ENCODE peak calls at places on chromosome 22, in nine cellular contexts. M, Z, J, U, Y, E, P, K and X are unnamed samples.
A peak's percentile ranks its signal among the peaks of the same experiment; 100 is the strongest.

GRCh38 chr22:47107431-47107830 is 345.0 kb downstream of the TBC1D22A start:
- DNase-seq in M (peak; percentile 82), Z (no peak), J (peak; percentile 67), K (no peak), E (peak; percentile 82), P (peak; percentile 23), Y (peak; percentile 51), U (no peak), X (no peak)

GRCh38 chr22:39469681-39470461 is 13.1 kb downstream of the MGAT3 start:
- DNase-seq in Z (no peak), P (no peak), J (no peak), K (no peak), E (no peak), Y (no peak), U (no peak), M (no peak), X (peak; percentile 59)

GRCh38 chr22:27797793-27798525 is 3.6 kb downstream of the MN1 start:
- DNase-seq in Z (no peak), M (no peak), E (no peak), J (no peak), Y (no peak), P (no peak), K (peak; percentile 73), U (no peak), X (no peak)

GRCh38 chr22:32926600-32926999 is 125.1 kb downstream of the TIMP3 start:
- DNase-seq in U (no peak), P (no peak), Z (no peak), K (no peak), M (peak; percentile 6), J (peak; percentile 52), E (no peak), Y (peak; percentile 21), X (peak; percentile 48)

GRCh38 chr22:42138972-42139371 is 8.4 kb upstream of the CYP2D6 start:
- DNase-seq in J (no peak), U (no peak), Z (no peak), K (no peak), M (no peak), Y (no peak), E (no peak), P (no peak), X (no peak)

GRCh38 chr22:36405671-36406070 is 17.9 kb upstream of the MYH9 start:
- DNase-seq in Y (no peak), J (peak; percentile 63), Z (peak; percentile 83), P (no peak), U (peak; percentile 43), M (peak; percentile 37), E (no peak), K (no peak), X (no peak)

GRCh38 chr22:24992946-24993345 is 40.4 kb downstream of the KIAA1671 start:
- DNase-seq in M (no peak), Y (no peak), P (no peak), E (no peak), U (no peak), J (no peak), K (no peak), Z (no peak), X (no peak)

GRCh38 chr22:32623943-32624342 is 149.3 kb downstream of the FBXO7 start:
- DNase-seq in K (peak; percentile 85), Y (no peak), P (no peak), U (peak; percentile 45), Z (no peak), E (peak; percentile 78), M (no peak), J (no peak), X (peak; percentile 55)

GRCh38 chr22:36177160-36177559 is 16.6 kb upstream of the APOL3 start:
- DNase-seq in M (no peak), P (no peak), J (no peak), K (no peak), Z (no peak), U (no peak), E (no peak), Y (no peak), X (no peak)

GRCh38 chr22:47865626-47866025 is 1103.2 kb downstream of the TBC1D22A start:
- DNase-seq in E (no peak), Z (no peak), P (peak; percentile 28), J (no peak), Y (no peak), K (no peak), U (no peak), M (no peak), X (no peak)

GRCh38 chr22:31814942-31815341 is 61.1 kb downstream of the DEPDC5 start:
- DNase-seq in P (no peak), Y (no peak), E (no peak), Z (no peak), J (no peak), K (no peak), M (no peak), U (no peak), X (no peak)

GRCh38 chr22:22955276-22955798 is 67.7 kb downstream of the IGLL5 start:
- DNase-seq in K (no peak), P (no peak), E (no peak), U (no peak), J (peak; percentile 45), Y (no peak), M (no peak), Z (no peak), X (no peak)

GRCh38 chr22:32327596-32328171 is 30.0 kb upstream of the RFPL3 start:
- DNase-seq in J (no peak), Z (no peak), K (peak; percentile 41), E (no peak), U (no peak), P (no peak), Y (no peak), M (no peak), X (no peak)

GRCh38 chr22:20964090-20964798 is 2.8 kb upstream of the AIFM3 start:
- DNase-seq in Y (no peak), J (no peak), E (no peak), Z (no peak), U (no peak), P (no peak), K (no peak), M (no peak), X (no peak)
- H3K4me3 ChIP-seq in Y (no peak overlapping the region), J (no peak overlapping the region), E (peak overlapping the region; percentile 28), Z (peak overlapping the region; percentile 35), U (no peak overlapping the region), P (no peak overlapping the region), K (peak overlapping the region; percentile 65), M (no peak overlapping the region), X (peak overlapping the region; percentile 45)

DNA sequence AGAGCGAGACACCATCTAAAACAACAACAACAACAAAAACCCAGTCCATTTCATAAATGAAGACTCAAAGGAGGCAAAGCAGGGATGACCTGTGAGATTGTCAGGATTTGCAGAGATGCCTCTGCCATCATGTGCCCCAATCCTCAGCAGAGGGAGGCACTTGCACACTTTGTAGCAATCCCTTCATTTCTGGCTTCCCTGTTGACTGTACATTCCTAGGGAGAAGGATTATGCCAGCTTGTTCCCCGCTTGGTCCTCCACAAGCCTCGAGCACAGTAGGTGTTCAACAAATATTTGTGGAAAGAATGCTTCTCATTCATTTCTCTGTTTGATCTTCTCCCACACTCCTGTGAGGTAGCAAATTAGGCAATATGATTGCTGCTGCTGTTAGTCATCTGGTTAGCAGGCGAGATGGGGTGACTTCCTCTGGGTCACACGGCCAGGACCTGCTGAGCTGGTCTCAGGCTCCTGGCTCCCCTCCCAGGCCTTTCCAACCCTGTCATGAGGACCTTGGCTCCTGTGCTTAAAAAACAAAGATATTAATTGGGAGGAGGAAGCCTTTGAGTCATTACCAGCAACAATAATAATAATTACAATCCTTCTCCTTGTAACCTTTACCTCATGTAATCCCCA is 34.1 kb downstream of the LIF start:
- DNase-seq in M (peak; percentile 95), E (peak; percentile 98), Z (no peak), J (peak; percentile 99), U (no peak), K (no peak), Y (peak; percentile 93), P (peak; percentile 82), X (peak; percentile 84)
- TF ChIP-seq CTCF in M (no peak), E (no peak), Z (no peak), J (no peak), U (no peak), K (no peak), Y (no peak), P (no peak), X (no peak)

GRCh38 chr22:50058338-50059184 is 463 bp upstream of the TTLL8 start:
- DNase-seq in P (no peak), Y (no peak), J (no peak), K (no peak), E (no peak), Z (no peak), M (no peak), U (no peak), X (no peak)
- H3K4me3 ChIP-seq in P (no peak overlapping the region), Y (no peak overlapping the region), J (no peak overlapping the region), K (peak overlapping the region; percentile 58), E (no peak overlapping the region), Z (no peak overlapping the region), M (no peak overlapping the region), U (no peak overlapping the region), X (no peak overlapping the region)

GRCh38 chr22:19289475-19290161 is 1.9 kb downstream of the CLTCL1 start:
- DNase-seq in K (no peak), Z (no peak), Y (no peak), E (peak; percentile 94), P (peak; percentile 36), J (peak; percentile 67), U (no peak), M (peak; percentile 62), X (peak; percentile 23)

GRCh38 chr22:19292262-19293230 is 1.0 kb upstream of the CLTCL1 start:
- DNase-seq in Y (no peak), M (no peak), P (no peak), Z (no peak), E (no peak), U (no peak), J (no peak), K (peak; percentile 73), X (no peak)

GRCh38 chr22:19291580-19292261 is at the start of gene CLTCL1:
- DNase-seq in K (peak; percentile 82), E (peak; percentile 49), U (peak; percentile 90), Z (peak; percentile 83), M (peak; percentile 48), Y (peak; percentile 38), J (peak; percentile 71), P (no peak), X (peak; percentile 94)

GRCh38 chr22:19291218-19291579 is 320 bp downstream of the CLTCL1 start:
- DNase-seq in K (peak; percentile 78), Y (no peak), P (no peak), E (no peak), Z (peak; percentile 59), U (peak; percentile 49), J (peak; percentile 14), M (no peak), X (peak; percentile 63)

DNA sequence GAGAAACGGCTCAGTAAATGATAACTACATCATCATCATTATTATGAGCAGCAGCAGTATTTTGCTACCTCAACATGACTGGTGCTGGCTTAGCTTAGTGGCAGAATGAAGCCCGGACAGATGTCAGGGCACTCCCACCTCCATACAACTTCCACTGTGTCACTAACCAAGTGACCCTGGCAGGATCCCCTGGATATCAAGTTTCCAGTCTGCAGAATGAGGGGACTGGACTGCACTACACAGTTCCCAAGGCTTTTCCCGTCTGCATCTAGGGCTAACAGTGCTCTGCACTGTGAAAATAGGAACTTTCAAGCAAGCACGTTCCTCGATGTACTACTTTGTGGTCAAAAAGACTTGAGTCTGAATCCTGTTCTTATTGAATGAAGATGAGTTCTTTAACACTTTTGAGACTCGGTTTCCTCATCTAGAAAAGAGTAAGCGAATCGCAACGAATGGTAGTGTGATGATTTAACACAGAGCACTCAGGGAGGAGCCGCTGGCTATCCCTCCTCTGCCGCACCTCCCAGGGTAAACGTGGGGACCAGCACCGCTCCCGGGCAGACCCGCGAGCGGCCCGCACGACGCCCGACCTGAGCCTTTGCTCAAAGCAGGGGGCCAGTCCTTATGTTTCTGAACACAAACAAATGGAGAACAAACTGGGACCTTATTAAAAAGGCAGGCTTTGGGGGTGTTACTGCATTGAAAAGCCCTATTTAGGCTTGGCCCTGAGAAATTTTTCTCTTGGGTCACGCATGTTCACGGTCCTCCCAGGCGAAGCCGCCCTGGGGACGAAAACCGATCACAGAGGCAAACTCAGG is 910 bp downstream of the CLTCL1 start:
- DNase-seq in U (no peak), K (no peak), E (no peak), J (no peak), P (no peak), Y (no peak), M (no peak), Z (peak; percentile 49), X (no peak)
- TF ChIP-seq CTCF in U (no peak), K (no peak), E (no peak), J (no peak), P (no peak), Y (no peak), M (no peak), Z (no peak), X (no peak)